ENCODE peak calls at places on chromosomes 12 and 14, in eight cellular contexts. M is K562, E is cardiac fibroblast, C is fibroblast of lung, Q is dorsolateral prefrontal cortex, G is fibroblast of mammary gland, O is cardiac muscle cell, D is fibroblast of the aortic adventitia. K is an unnamed sample.

GRCh38 chr14:88791629-88792571 is 853 bp downstream of the EML5 start:
- DNase-seq in G (no peak), M (no peak), O (no peak), C (no peak), E (no peak), D (no peak), Q (peak; percentile 61), K (no peak)

GRCh38 chr12:76030378-76031080 is 1.0 kb downstream of the PHLDA1 start:
- DNase-seq in Q (peak; percentile 56), M (no peak), D (peak; percentile 65), E (peak; percentile 57), C (peak; percentile 66), O (peak; percentile 68), G (peak; percentile 33), K (peak; percentile 87)

GRCh38 chr14:77580964-77581505 is 35.4 kb downstream of the SPTLC2 start:
- DNase-seq in O (peak; percentile 64), E (peak; percentile 67), C (peak; percentile 90), D (peak; percentile 80), M (no peak), G (peak; percentile 83), Q (no peak), K (no peak)

GRCh38 chr12:132452596-132453350 is 37.2 kb upstream of the FBRSL1 start:
- DNase-seq in D (no peak), G (no peak), E (no peak), Q (no peak), C (no peak), M (no peak), O (no peak), K (no peak)

GRCh38 chr12:94134226-94134795 is 14.1 kb upstream of the PLXNC1 start:
- DNase-seq in M (peak; percentile 73), O (peak; percentile 70), E (peak; percentile 81), C (peak; percentile 76), G (peak; percentile 73), Q (no peak), D (peak; percentile 75), K (no peak)

GRCh38 chr14:64649383-64649998 is 54.7 kb upstream of the PLEKHG3 start:
- DNase-seq in D (peak; percentile 27), M (no peak), O (peak; percentile 86), G (peak; percentile 97), Q (no peak), E (peak; percentile 86), C (peak; percentile 64), K (no peak)

GRCh38 chr14:53148612-53149202 is 4.4 kb downstream of the DDHD1 start:
- DNase-seq in D (no peak), Q (no peak), O (no peak), E (peak; percentile 16), M (no peak), C (no peak), G (peak; percentile 10), K (no peak)

GRCh38 chr14:61812347-61813100 is 50.3 kb downstream of the SNAPC1 start:
- DNase-seq in D (no peak), M (no peak), G (no peak), C (no peak), O (peak; percentile 18), Q (peak; percentile 48), E (peak; percentile 10), K (no peak)

GRCh38 chr12:46492471-46493351 is 120.1 kb upstream of the SLC38A2 start:
- DNase-seq in Q (no peak), C (peak; percentile 92), G (peak; percentile 94), E (peak; percentile 98), D (peak; percentile 79), O (peak; percentile 88), M (no peak), K (no peak)

GRCh38 chr12:84512751-84513150 is 399.8 kb downstream of the SLC6A15 start:
- DNase-seq in D (no peak), C (peak; percentile 15), E (no peak), M (no peak), G (peak; percentile 34), O (no peak), Q (no peak), K (no peak)

GRCh38 chr12:94427520-94428381 is 31.9 kb downstream of the CEP83 start:
- DNase-seq in E (peak; percentile 79), M (no peak), O (peak; percentile 93), D (peak; percentile 88), G (peak; percentile 78), C (peak; percentile 91), Q (no peak), K (no peak)

GRCh38 chr14:31286456-31287293 is 79.1 kb upstream of the HECTD1 start:
- DNase-seq in Q (no peak), E (no peak), C (no peak), M (peak; percentile 22), O (no peak), G (no peak), D (no peak), K (no peak)

GRCh38 chr12:793037-793436 is 40.7 kb downstream of the WNK1 start:
- DNase-seq in E (peak; percentile 43), Q (no peak), G (peak; percentile 32), D (no peak), M (no peak), O (no peak), C (no peak), K (no peak)

GRCh38 chr12:26768611-26769603 is 64.1 kb downstream of the ITPR2 start:
- DNase-seq in M (no peak), Q (no peak), O (no peak), C (no peak), E (no peak), G (no peak), D (no peak), K (no peak)

GRCh38 chr14:32702571-32702970 is 236.1 kb upstream of the NPAS3 start:
- DNase-seq in E (peak; percentile 73), M (no peak), D (peak; percentile 52), G (peak; percentile 16), C (no peak), Q (peak; percentile 55), O (peak; percentile 40), K (no peak)

GRCh38 chr14:36498938-36499337 is 21.1 kb downstream of the NKX2-1 start:
- DNase-seq in Q (no peak), C (no peak), D (no peak), O (no peak), G (no peak), E (no peak), M (no peak), K (no peak)

GRCh38 chr14:74592476-74593191 is 19.4 kb downstream of the LTBP2 start:
- DNase-seq in M (no peak), O (no peak), Q (no peak), G (no peak), E (no peak), C (no peak), D (no peak), K (no peak)

GRCh38 chr12:92621833-92622232 is 81.0 kb upstream of the PLEKHG7 start:
- DNase-seq in D (no peak), C (no peak), O (no peak), Q (no peak), G (peak; percentile 38), E (no peak), M (no peak), K (no peak)

GRCh38 chr12:80714055-80714454 is 2.7 kb upstream of the MYF5 start:
- DNase-seq in Q (no peak), O (peak; percentile 32), M (no peak), G (peak; percentile 10), C (peak; percentile 31), D (peak; percentile 16), E (peak; percentile 25), K (no peak)

DNA sequence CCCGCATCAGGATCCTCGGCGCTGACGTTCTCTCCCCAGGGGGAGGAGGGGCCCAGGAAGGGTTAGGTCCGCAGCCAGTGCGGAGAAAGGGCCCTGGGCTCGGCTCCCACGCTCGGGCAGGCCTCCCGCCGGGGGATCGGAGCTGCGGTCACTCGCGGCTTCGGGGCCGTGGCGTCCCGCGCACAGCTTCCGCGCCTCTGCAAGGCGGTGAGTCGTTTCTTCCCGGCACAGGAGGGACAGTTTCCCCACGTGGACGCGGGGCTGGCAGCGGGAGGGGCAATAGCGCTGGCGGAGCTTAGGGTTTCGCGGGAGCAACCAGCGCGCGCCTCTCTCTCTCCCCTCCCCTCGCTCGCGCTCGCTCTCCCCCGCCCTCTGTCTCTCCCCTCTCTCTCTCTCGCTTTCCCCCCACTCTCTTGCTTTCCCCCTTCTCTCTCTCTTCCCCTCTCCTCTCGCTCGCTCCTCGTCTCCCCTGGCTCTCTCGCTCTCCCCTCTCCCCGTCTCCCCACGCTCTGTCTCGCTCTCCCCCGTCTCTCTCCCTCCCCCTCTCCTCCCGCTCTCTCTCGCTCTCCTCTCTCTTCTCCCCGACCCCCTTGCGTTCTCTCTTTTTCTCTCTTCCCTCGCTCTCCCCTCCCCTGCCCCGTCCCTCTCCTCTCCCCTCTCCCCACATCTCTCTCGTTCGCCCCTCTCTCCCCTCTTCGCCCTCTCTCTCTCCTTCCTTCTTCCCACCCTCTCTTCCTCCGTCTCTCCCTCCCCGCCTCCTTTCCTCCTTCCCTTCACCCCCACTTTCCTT is 12.8 kb upstream of the MAP3K9 start:
- DNase-seq in G (peak; percentile 46), E (peak; percentile 49), O (peak; percentile 75), M (peak; percentile 27), D (peak; percentile 30), Q (peak; percentile 72), C (peak; percentile 28), K (no peak)
- H3K4me3 ChIP-seq in G (peak overlapping the region; percentile 54), E (peak overlapping the region; percentile 69), O (peak overlapping the region; percentile 83), M (peak overlapping the region; percentile 13), D (peak overlapping the region; percentile 72), Q (peak overlapping the region; percentile 79), C (peak overlapping the region; percentile 58), K (peak overlapping the region; percentile 54)

GRCh38 chr12:106303202-106303820 is 778 bp downstream of the TCP11L2 start:
- DNase-seq in G (peak; percentile 58), E (peak; percentile 75), O (peak; percentile 89), C (peak; percentile 80), D (peak; percentile 67), M (peak; percentile 57), Q (peak; percentile 77), K (no peak)
- TF ChIP-seq CTCF in G (peak; percentile 6), E (peak; percentile 18), O (peak; percentile 6), C (no peak), D (no peak), M (no peak), Q (no peak), K (no peak)

GRCh38 chr14:100628225-100628624 is 41.0 kb upstream of the BEGAIN start:
- DNase-seq in E (no peak), D (no peak), O (no peak), Q (no peak), C (no peak), M (no peak), G (no peak), K (no peak)
- H3K4me3 ChIP-seq in E (no peak overlapping the region), D (no peak overlapping the region), O (no peak overlapping the region), Q (no peak overlapping the region), C (no peak overlapping the region), M (no peak overlapping the region), G (no peak overlapping the region), K (no peak overlapping the region)

DNA sequence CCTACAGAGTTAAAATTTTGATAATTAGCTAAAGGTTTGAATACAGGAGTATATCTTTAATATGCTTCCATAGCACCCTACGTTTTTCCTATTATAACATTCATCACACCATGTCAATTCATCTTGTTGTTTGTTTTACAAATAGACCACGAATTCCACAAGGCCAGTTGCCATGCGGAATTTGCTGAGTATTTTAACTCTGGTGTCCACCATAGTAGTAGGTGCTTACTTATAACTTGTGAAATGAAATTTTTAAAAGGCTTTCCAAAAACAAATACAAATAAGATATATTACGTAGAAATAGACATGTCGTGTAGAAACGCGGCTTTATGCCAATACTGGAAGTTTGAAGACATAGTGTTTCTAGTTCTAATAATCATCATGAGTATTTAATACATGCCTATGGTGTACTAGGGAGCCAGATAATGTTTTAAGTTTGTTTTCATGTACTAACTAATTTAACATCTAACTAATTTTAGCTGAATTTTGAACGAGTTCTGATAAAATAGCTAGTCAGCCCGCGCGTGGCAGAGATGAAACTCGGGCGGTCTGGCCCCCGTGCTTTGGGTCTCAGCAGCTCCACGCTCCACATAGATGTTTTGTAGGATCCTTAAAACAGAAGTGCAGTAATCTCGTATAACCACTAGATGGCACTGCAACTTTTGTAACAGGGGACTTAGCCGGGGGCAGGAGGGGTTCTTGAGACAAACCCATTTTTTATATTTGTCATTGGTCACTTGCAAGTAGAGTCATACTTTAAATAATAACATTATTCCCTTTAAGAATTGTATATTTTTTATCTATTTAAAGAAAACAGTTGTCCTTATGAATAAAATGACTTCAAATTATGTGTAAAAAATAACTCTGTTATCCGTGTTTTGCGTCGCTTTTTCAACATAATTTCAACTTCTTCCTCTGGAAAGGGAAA is 10.2 kb downstream of the CD69 start:
- DNase-seq in C (peak; percentile 77), D (peak; percentile 67), G (peak; percentile 68), M (peak; percentile 66), O (peak; percentile 77), Q (no peak), E (peak; percentile 75), K (no peak)
- TF ChIP-seq CTCF in C (peak; percentile 77), D (peak; percentile 82), G (peak; percentile 79), M (peak; percentile 74), O (peak; percentile 75), Q (peak; percentile 90), E (peak; percentile 79), K (peak; percentile 70)